ENCODE peak calls at places on chromosomes 1 and 21, in ten cellular contexts. A, H, Z, C, Y, W, V, N, S and G are unnamed samples.

GRCh38 chr1:175824079-175824478 is 80.7 kb upstream of the TNR start:
- DNase-seq in S (no peak), C (peak; percentile 29), Y (no peak), A (peak; percentile 36), Z (peak; percentile 58), N (no peak), V (no peak), W (peak; percentile 54), H (no peak), G (no peak)

GRCh38 chr21:32348604-32349332 is 44.0 kb downstream of the URB1 start:
- DNase-seq in Z (no peak), W (no peak), Y (no peak), V (no peak), H (no peak), N (no peak), A (no peak), S (no peak), C (no peak), G (no peak)

GRCh38 chr1:230825061-230825803 is 43.1 kb downstream of the C1orf198 start:
- DNase-seq in Y (peak; percentile 41), N (peak; percentile 60), A (no peak), S (peak; percentile 52), H (peak; percentile 63), Z (no peak), C (no peak), V (peak; percentile 5), W (no peak), G (no peak)

GRCh38 chr1:156073740-156074139 is 8.5 kb downstream of the MEX3A start:
- DNase-seq in Y (no peak), N (no peak), S (no peak), C (no peak), H (no peak), V (no peak), Z (peak; percentile 94), W (no peak), A (no peak), G (no peak)

GRCh38 chr21:26124421-26124833 is 46.1 kb downstream of the APP start:
- DNase-seq in W (no peak), Y (no peak), Z (no peak), A (no peak), V (no peak), N (peak; percentile 60), H (no peak), S (peak; percentile 31), C (no peak), G (no peak)

GRCh38 chr1:203526572-203526971 is 32.6 kb downstream of the OPTC start:
- DNase-seq in V (no peak), Z (no peak), C (no peak), H (peak; percentile 71), A (no peak), S (no peak), Y (no peak), N (no peak), W (no peak), G (no peak)

GRCh38 chr21:45461369-45461750 is 56.4 kb downstream of the COL18A1 start:
- DNase-seq in S (no peak), V (no peak), Z (no peak), A (no peak), C (no peak), Y (no peak), N (no peak), H (no peak), W (no peak), G (no peak)

GRCh38 chr1:41762777-41763176 is 155.9 kb downstream of the HIVEP3 start:
- DNase-seq in Z (no peak), N (no peak), V (no peak), S (no peak), W (no peak), C (no peak), H (no peak), A (no peak), Y (no peak), G (no peak)

DNA sequence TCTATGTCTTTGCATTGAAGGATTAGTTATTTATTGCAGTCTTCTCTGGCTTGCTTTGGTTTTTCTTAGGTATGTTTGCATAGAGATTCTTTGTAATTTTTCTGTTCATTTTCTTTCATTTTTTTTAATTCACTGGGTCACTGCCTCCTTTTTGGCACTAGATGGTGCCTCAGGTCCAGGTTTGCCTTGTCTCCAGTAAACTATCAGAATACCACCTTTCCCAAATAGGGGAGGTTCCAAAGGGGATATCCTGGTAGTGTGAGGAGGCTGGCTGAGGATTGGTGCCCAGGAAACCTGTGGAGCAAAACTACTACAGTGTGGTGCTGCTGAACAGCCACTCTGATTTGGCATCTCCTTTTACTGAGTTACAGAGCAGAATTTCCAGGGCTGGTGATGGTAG is 257.1 kb downstream of the KCTD3 start:
- DNase-seq in N (peak; percentile 27), W (no peak), A (no peak), Y (no peak), S (no peak), V (no peak), H (no peak), Z (peak; percentile 31), C (no peak), G (no peak)
- H3K27ac ChIP-seq in N (no peak overlapping the region), W (no peak overlapping the region), A (no peak overlapping the region), Y (no peak overlapping the region), S (no peak overlapping the region), V (no peak overlapping the region), H (no peak overlapping the region), Z (no peak overlapping the region), C (no peak overlapping the region), G (no peak overlapping the region)

DNA sequence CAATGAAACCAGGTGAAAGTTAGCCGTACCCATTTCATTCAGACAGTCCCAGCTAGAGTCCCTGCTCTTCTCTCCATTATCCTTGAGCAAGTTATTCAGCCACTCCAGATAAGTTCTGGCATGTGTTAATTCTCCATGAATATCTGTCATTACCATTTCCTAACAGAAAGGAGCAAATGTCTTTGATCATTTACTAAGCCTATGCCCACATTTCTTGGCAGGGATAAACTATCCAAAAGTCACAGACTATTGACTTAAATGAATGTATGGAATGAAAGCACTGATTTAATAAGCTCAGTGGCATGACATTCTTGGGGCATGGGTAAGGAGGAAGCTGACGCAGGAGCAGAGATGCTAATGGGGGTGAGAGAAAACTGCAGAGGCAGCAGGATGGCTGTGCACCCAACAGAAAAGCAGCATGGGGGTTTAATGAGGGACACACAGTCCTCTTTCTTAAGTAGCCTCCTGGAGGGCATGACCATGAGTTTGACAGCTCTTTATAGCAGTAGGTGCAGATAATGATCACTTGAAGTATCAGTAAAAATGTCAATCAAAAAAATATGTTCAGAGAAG is 17.6 kb upstream of the DHCR24 start:
- DNase-seq in V (no peak), C (no peak), S (no peak), Y (no peak), Z (no peak), H (peak; percentile 50), W (no peak), N (peak; percentile 17), A (no peak), G (no peak)
- H3K27ac ChIP-seq in V (no peak overlapping the region), C (no peak overlapping the region), S (no peak overlapping the region), Y (no peak overlapping the region), Z (no peak overlapping the region), H (peak overlapping the region; percentile 80), W (no peak overlapping the region), N (peak overlapping the region; percentile 7), A (no peak overlapping the region), G (no peak overlapping the region)

GRCh38 chr1:23480187-23481025 is 3.6 kb downstream of the ASAP3 start:
- DNase-seq in H (no peak), Z (no peak), W (no peak), S (no peak), V (no peak), Y (no peak), C (no peak), N (no peak), A (no peak), G (no peak)
- H3K27ac ChIP-seq in H (no peak overlapping the region), Z (no peak overlapping the region), W (no peak overlapping the region), S (no peak overlapping the region), V (no peak overlapping the region), Y (no peak overlapping the region), C (no peak overlapping the region), N (peak overlapping the region; percentile 92), A (peak overlapping the region; percentile 69), G (no peak overlapping the region)

GRCh38 chr1:162710349-162710748 is 78.1 kb downstream of the DDR2 start:
- DNase-seq in C (no peak), N (peak; percentile 32), A (no peak), H (no peak), Z (no peak), V (no peak), Y (no peak), S (no peak), W (no peak), G (no peak)

GRCh38 chr1:162709870-162710269 is 77.6 kb downstream of the DDR2 start:
- DNase-seq in C (no peak), Z (no peak), V (no peak), S (no peak), Y (no peak), W (no peak), H (no peak), N (no peak), A (no peak), G (no peak)

GRCh38 chr1:162712317-162713029 is 78.0 kb upstream of the HSD17B7 start:
- DNase-seq in Y (no peak), V (no peak), A (no peak), C (no peak), S (no peak), N (no peak), Z (no peak), W (no peak), H (no peak), G (no peak)

GRCh38 chr1:162709132-162709860 is 77.0 kb downstream of the DDR2 start:
- DNase-seq in N (no peak), V (no peak), C (no peak), Z (no peak), H (no peak), A (no peak), W (no peak), Y (no peak), S (no peak), G (no peak)

GRCh38 chr1:162711066-162711465 is 78.8 kb downstream of the DDR2 start:
- DNase-seq in H (no peak), C (no peak), A (no peak), S (no peak), Y (no peak), N (no peak), V (no peak), Z (no peak), W (no peak), G (no peak)
- H3K27ac ChIP-seq in H (no peak overlapping the region), C (no peak overlapping the region), A (no peak overlapping the region), S (no peak overlapping the region), Y (no peak overlapping the region), N (no peak overlapping the region), V (no peak overlapping the region), Z (no peak overlapping the region), W (no peak overlapping the region), G (no peak overlapping the region)

GRCh38 chr1:39269349-39269748 is 64.9 kb downstream of the MACF1 start:
- DNase-seq in A (no peak), S (no peak), N (no peak), W (no peak), Y (no peak), Z (no peak), V (no peak), H (no peak), C (no peak), G (no peak)
- H3K27ac ChIP-seq in A (no peak overlapping the region), S (no peak overlapping the region), N (no peak overlapping the region), W (no peak overlapping the region), Y (peak overlapping the region; percentile 90), Z (peak overlapping the region; percentile 89), V (no peak overlapping the region), H (peak overlapping the region; percentile 77), C (no peak overlapping the region), G (peak overlapping the region; percentile 40)